ENCODE peak calls at places on chromosomes 5 and 9, in six cellular contexts. H, J, O, G, Q and T are unnamed samples. For H3K4me1, the result is how much of the 10 kb centered on the place peaks cover.

GRCh38 chr9:21969011-21969935 is 24.9 kb downstream of the CDKN2A start:
- DNase-seq in G (peak), J (peak), Q (no peak), H (no peak), O (no peak), T (peak)

GRCh38 chr5:145028626-145029025 is 806.5 kb downstream of the PRELID2 start:
- DNase-seq in Q (no peak), O (no peak), G (no peak), H (no peak), J (no peak), T (no peak)

GRCh38 chr5:17216176-17216973 is 1.1 kb upstream of the BASP1 start:
- DNase-seq in G (peak), O (peak), H (peak), J (peak), Q (peak), T (peak)

GRCh38 chr5:78591227-78591626 is 57.3 kb downstream of the LHFPL2 start:
- DNase-seq in H (peak), O (peak), J (no peak), G (no peak), Q (no peak), T (peak)

GRCh38 chr5:59174248-59174844 is 591.5 kb downstream of the RAB3C start:
- DNase-seq in G (peak), O (peak), Q (no peak), J (no peak), H (peak), T (peak)

GRCh38 chr9:110255417-110256141 is 728 bp downstream of the TXN start:
- DNase-seq in O (peak), G (no peak), H (peak), J (peak), Q (peak), T (peak)

GRCh38 chr9:127873886-127874285 is 3.6 kb downstream of the AK1 start:
- DNase-seq in G (no peak), J (no peak), O (no peak), H (no peak), Q (no peak), T (no peak)

GRCh38 chr5:14869286-14870164 is 2.1 kb downstream of the ANKH start:
- DNase-seq in O (no peak), Q (no peak), J (no peak), H (no peak), G (no peak), T (no peak)

GRCh38 chr5:62083247-62083646 is 222.8 kb upstream of the KIF2A start:
- DNase-seq in H (no peak), J (no peak), O (no peak), Q (no peak), G (no peak), T (no peak)

GRCh38 chr5:62082370-62082778 is 223.6 kb upstream of the KIF2A start:
- DNase-seq in O (peak), Q (no peak), H (peak), J (no peak), G (no peak), T (no peak)

GRCh38 chr5:62077823-62078550 is 228.0 kb upstream of the KIF2A start:
- DNase-seq in J (no peak), G (no peak), O (no peak), Q (no peak), H (no peak), T (no peak)

GRCh38 chr5:62077387-62077786 is 228.6 kb upstream of the KIF2A start:
- DNase-seq in H (no peak), O (no peak), Q (no peak), G (no peak), J (no peak), T (no peak)
- H2BK15ac ChIP-seq in H (no peak), O (no peak), Q (no peak), G (no peak), J (no peak), T (no peak)

DNA sequence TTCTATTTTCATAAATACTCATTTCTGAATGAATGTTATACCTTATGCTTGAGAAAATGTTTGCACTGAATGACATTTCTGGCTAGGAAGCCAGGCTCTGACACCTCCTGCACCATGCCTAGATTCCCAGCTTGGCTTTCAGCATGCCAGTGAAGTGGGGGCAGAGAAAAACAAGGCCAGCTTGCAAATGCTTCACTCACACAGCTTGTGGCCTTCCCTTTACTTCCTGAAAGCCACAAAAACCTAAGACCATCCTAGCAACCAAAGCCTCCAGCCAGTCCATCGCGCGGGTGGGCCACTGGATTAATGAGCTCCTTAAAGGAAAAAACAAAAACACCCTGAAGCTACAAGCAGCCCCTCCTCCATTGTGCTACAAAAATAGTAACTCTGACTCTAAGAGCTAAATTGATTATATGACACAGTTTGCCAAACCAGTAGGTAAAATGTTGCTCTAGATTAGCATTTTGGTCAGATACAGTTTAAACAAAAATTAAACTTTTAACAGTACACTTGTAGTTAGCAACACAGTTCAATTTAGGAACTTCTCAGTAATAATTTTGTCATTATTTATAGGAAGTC is 159.9 kb downstream of the TSSK1B start:
- DNase-seq in O (no peak), H (no peak), Q (no peak), J (peak), G (peak), T (peak)
- H3K4me1 ChIP-seq in O (under half), H (under half), Q (under half), J (under half), G (under half), T (under half)

GRCh38 chr5:168226012-168226411 is 65.4 kb upstream of the WWC1 start:
- DNase-seq in H (no peak), G (no peak), J (no peak), O (no peak), Q (no peak), T (no peak)
- H3K4ac ChIP-seq in H (no peak), G (no peak), J (no peak), O (no peak), Q (no peak), T (no peak)

DNA sequence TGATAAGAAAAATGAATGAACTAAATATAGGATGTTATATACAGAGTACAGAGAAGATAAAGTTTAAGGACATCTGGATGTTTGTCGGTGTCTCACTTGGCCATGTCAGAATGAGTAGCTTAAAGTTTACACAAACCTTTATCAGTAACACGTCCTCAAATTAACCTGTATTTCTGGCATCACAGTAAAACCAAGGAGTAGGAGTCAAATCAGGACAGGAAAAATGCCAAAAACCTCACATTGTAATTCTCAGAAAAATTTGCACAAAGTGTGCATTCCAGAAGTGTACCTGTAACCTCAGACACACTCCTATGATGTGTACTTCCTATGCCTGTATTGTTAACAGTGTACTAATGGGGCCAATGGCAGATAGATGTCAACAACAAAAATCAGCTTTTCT is 139.3 kb downstream of the SMC2 start:
- DNase-seq in G (no peak), Q (no peak), H (no peak), J (no peak), O (no peak), T (no peak)
- H2BK15ac ChIP-seq in G (no peak), Q (no peak), H (no peak), J (no peak), O (no peak), T (no peak)

DNA sequence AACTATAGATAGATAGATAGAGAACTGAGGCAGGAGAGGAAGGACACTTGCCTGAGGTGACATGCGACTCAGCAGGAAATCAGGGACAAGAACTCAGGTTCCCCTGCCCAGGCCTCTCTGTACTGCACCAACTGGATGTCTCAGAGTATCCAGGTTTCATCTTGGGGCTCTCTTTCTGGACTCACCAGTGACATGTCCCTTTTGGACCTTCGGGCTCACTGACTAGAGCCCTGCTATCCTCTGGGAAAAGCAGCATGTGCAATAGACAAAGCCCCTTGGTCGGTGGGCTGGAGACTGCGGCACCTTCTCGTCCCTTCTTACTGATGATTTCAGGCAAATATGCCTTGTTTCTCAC is 104.5 kb downstream of the RGS3 start:
- DNase-seq in O (no peak), Q (no peak), G (no peak), J (no peak), H (no peak), T (no peak)
- H3K4me1 ChIP-seq in O (under half), Q (under half), G (under half), J (under half), H (under half), T (under half)

GRCh38 chr9:88220652-88221051 is 82.4 kb upstream of the SPATA31C2 start:
- DNase-seq in H (no peak), G (no peak), O (no peak), Q (no peak), J (peak), T (no peak)

GRCh38 chr9:88215181-88216131 is 77.2 kb upstream of the SPATA31C2 start:
- DNase-seq in G (no peak), Q (no peak), J (no peak), H (no peak), O (no peak), T (no peak)

GRCh38 chr9:88218721-88219120 is 80.4 kb upstream of the SPATA31C2 start:
- DNase-seq in O (peak), Q (no peak), H (peak), J (no peak), G (no peak), T (no peak)

GRCh38 chr9:88219601-88220000 is 81.3 kb upstream of the SPATA31C2 start:
- DNase-seq in O (no peak), J (no peak), H (no peak), Q (no peak), G (no peak), T (no peak)

DNA sequence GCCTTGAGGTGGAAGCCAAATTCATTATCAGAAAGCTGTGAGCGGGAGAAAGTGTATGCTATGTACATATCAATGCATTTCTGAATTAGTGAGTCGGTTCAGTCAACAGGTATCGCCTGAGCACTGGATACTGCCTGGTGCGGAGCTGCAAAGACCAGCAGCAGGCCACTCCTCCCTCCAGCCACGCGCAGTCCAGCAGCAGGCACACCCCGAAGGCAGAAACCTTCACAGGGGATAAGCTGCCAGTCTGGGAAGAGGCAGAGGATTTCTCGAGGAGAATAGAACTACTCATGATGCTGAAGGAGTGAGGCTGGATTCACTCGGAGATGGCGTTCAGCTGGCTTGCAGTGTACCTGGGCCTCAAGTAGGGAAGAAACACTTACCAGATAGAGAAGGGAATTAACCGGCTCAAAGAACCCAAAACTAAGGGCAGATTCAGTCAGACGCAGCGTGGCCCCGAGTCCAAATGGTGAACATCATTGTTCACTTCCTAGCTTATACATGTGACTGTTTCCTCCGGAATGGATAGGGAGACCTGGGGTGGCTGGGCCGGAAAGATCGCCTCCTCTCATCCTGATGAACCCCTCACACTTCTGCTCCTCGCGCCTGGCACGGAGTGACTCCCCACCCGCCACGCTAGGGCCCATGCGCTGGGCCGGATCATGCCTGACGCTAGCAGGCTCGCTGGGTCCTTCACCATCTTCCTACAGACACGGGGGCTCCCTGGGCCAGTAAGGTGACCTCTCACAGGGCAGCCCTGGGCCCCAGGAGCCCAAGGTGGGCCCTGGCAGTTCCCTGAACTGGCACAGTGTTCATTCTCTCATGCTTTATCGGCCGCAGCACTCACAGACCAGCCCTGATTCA is 78.1 kb upstream of the SPATA31C2 start:
- DNase-seq in O (no peak), H (no peak), Q (no peak), G (no peak), J (no peak), T (no peak)
- H3K4ac ChIP-seq in O (peak), H (no peak), Q (no peak), G (no peak), J (no peak), T (no peak)

GRCh38 chr9:135300346-135301141 is 179.0 kb upstream of the PPP1R26 start:
- DNase-seq in G (no peak), J (no peak), Q (peak), H (no peak), O (no peak), T (peak)

GRCh38 chr9:135303280-135303647 is 176.3 kb upstream of the PPP1R26 start:
- DNase-seq in Q (no peak), G (no peak), O (no peak), J (no peak), H (no peak), T (no peak)

GRCh38 chr9:135299651-135300345 is 179.8 kb upstream of the PPP1R26 start:
- DNase-seq in O (no peak), Q (peak), J (no peak), H (no peak), G (no peak), T (no peak)

GRCh38 chr9:135302329-135303279 is 177.0 kb upstream of the PPP1R26 start:
- DNase-seq in J (no peak), O (no peak), G (no peak), H (no peak), Q (peak), T (no peak)

DNA sequence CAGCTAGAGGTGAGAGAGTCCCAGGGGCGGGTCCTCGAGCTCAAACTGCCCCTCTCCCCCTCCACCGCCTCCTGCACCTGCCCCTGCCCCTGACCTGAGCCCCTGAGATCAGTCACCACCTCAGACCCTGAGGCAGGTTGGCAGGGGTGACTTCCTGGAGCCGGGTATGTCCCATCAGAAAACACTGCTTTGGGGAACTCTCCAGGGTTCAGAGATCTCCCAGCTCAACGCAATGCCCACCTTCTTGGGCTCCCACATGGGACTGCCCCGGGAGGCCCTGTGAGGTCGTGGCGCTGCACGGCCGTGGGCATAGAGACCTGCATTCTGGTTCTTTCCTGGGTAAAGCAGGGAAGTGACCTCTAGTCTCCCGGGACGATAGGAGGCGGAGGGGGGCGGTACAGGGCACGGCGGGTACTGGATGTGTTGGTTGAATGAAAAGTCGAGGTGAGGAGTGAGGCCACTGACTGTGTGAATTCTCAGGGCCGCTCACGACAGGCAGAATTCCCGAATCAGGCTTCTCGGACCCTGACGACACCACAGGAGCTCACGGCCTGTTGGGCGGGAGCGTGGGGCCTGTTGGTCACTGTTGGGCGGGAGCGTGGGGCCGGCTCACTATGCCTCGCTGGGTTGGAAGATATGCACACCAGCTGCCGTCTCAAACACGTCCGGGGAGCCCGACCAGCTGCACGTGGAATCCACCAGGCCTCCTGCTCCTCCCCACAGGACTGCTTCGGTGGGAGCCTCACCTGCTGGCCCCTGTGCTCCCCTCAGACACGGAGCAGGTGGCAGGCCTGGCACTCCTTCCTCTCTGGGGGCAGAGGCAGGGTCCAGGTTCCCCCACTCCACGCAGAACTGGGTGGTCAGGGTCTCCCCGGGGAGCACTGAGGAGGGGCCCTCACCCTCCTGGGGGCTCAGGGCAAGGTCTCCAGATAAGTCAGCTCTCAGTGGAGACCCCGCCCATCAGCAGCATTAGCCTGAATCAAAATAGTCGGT is 178.0 kb upstream of the PPP1R26 start:
- DNase-seq in G (no peak), J (no peak), O (no peak), Q (peak), H (no peak), T (no peak)
- H2BK15ac ChIP-seq in G (peak), J (no peak), O (no peak), Q (peak), H (no peak), T (no peak)

DNA sequence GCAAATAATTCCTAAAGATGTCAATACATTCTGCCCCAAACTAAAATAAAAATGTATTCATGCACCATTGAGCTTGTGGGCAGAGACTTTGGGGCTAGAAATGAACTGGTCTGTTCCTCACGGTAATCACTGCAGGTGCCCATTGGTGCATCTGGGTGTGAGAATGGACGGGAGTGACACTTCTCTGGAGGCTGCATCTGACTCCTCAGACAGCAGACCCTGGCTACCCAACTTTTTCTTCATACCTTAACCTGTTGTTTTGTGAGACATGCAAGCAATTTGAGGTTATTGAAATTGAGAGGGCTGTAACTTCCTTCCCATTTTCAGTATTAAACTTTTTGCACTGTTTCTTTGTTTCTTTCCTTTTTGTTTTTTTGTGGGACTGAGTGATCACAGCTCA is 333.4 kb downstream of the ICE1 start:
- DNase-seq in Q (no peak), H (no peak), O (no peak), J (no peak), G (no peak), T (no peak)
- H3K4me1 ChIP-seq in Q (under half), H (under half), O (under half), J (under half), G (under half), T (under half)

DNA sequence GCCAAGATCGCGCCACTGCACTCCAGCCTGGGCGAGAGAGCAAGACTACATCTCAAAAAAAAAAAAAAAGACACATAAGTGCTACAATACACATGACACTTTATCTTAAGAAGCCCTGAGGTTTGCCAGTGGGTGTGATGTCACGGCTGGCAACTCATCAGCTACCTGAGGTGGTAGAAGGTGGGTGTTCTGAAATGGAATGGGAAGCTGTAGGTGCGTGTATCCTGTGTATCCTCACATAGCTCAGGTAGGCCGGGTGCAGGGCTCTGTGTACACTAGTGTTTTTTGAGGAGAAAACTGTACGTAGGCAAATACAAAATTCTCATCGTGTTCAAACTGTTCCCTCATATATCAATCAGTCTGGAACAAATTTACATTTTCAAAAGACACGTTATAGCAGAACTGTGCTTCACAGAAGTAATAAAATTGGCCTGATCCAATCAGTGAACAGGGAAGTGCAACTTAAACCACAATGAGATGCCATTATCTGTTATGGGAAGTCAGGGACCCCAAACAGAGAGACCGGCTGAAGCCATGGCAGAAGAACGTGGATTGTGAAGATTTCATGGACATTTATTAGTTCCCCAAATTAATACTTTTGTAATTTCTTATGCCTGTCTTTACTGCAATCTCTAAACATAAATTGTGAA is 10.4 kb downstream of the BICD2 start:
- DNase-seq in J (peak), G (no peak), Q (no peak), O (no peak), H (no peak), T (peak)
- H3K4ac ChIP-seq in J (no peak), G (no peak), Q (no peak), O (no peak), H (no peak), T (no peak)